ENCODE peak calls at places on chromosomes 1 and 21, in seven cellular contexts. One of them, this sample, is unnamed.

GRCh38 chr1:220164116-220164515 is 70.2 kb downstream of the IARS2 start:
- DNase-seq in adrenal gland: no peak
- DNase-seq in fibroblast of the aortic adventitia: no peak
- DNase-seq in brain microvascular endothelial cell: no peak
- DNase-seq in colonic mucosa: no peak
- DNase-seq in dorsolateral prefrontal cortex: no peak
- DNase-seq in cardiac muscle cell: no peak
- DNase-seq in this sample: no peak

GRCh38 chr1:206415913-206416312 is 54.4 kb upstream of the IKBKE start:
- DNase-seq in adrenal gland: no peak
- DNase-seq in fibroblast of the aortic adventitia: peak; percentile 57
- DNase-seq in brain microvascular endothelial cell: no peak
- DNase-seq in colonic mucosa: no peak
- DNase-seq in dorsolateral prefrontal cortex: no peak
- DNase-seq in cardiac muscle cell: peak; percentile 5
- DNase-seq in this sample: no peak

GRCh38 chr1:207362962-207363858 is 41.7 kb downstream of the CD55 start:
- DNase-seq in adrenal gland: no peak
- DNase-seq in fibroblast of the aortic adventitia: peak; percentile 73
- DNase-seq in brain microvascular endothelial cell: peak; percentile 73
- DNase-seq in colonic mucosa: no peak
- DNase-seq in dorsolateral prefrontal cortex: no peak
- DNase-seq in cardiac muscle cell: peak; percentile 71
- DNase-seq in this sample: peak; percentile 79

GRCh38 chr1:25837253-25837875 is 17.6 kb downstream of the MTFR1L start:
- DNase-seq in adrenal gland: no peak
- DNase-seq in fibroblast of the aortic adventitia: no peak
- DNase-seq in brain microvascular endothelial cell: no peak
- DNase-seq in colonic mucosa: no peak
- DNase-seq in dorsolateral prefrontal cortex: no peak
- DNase-seq in cardiac muscle cell: no peak
- DNase-seq in this sample: peak; percentile 40

GRCh38 chr1:182301467-182302198 is 90.0 kb downstream of the GLUL start:
- DNase-seq in adrenal gland: no peak
- DNase-seq in fibroblast of the aortic adventitia: peak; percentile 51
- DNase-seq in brain microvascular endothelial cell: no peak
- DNase-seq in colonic mucosa: peak; percentile 68
- DNase-seq in dorsolateral prefrontal cortex: no peak
- DNase-seq in cardiac muscle cell: peak; percentile 94
- DNase-seq in this sample: peak; percentile 35

GRCh38 chr1:193143285-193143684 is 21.5 kb downstream of the CDC73 start:
- DNase-seq in adrenal gland: no peak
- DNase-seq in fibroblast of the aortic adventitia: peak; percentile 49
- DNase-seq in brain microvascular endothelial cell: no peak
- DNase-seq in colonic mucosa: no peak
- DNase-seq in dorsolateral prefrontal cortex: no peak
- DNase-seq in cardiac muscle cell: peak; percentile 44
- DNase-seq in this sample: peak; percentile 51

GRCh38 chr1:54976747-54977146 is 3.7 kb upstream of the TMEM61 start:
- DNase-seq in adrenal gland: no peak
- DNase-seq in fibroblast of the aortic adventitia: no peak
- DNase-seq in brain microvascular endothelial cell: no peak
- DNase-seq in colonic mucosa: no peak
- DNase-seq in dorsolateral prefrontal cortex: no peak
- DNase-seq in cardiac muscle cell: no peak
- DNase-seq in this sample: no peak

GRCh38 chr1:64186138-64186897 is 17.1 kb upstream of the UBE2U start:
- DNase-seq in adrenal gland: no peak
- DNase-seq in fibroblast of the aortic adventitia: peak; percentile 65
- DNase-seq in brain microvascular endothelial cell: no peak
- DNase-seq in colonic mucosa: no peak
- DNase-seq in dorsolateral prefrontal cortex: no peak
- DNase-seq in cardiac muscle cell: no peak
- DNase-seq in this sample: no peak

GRCh38 chr1:155962599-155963211 is 15.6 kb downstream of the ARHGEF2 start:
- DNase-seq in adrenal gland: peak; percentile 39
- DNase-seq in fibroblast of the aortic adventitia: peak; percentile 54
- DNase-seq in brain microvascular endothelial cell: no peak
- DNase-seq in colonic mucosa: peak; percentile 59
- DNase-seq in dorsolateral prefrontal cortex: no peak
- DNase-seq in cardiac muscle cell: peak; percentile 65
- DNase-seq in this sample: peak; percentile 52

GRCh38 chr1:169944621-169945020 is 50.9 kb upstream of the SCYL3 start:
- DNase-seq in adrenal gland: no peak
- DNase-seq in fibroblast of the aortic adventitia: no peak
- DNase-seq in brain microvascular endothelial cell: no peak
- DNase-seq in colonic mucosa: no peak
- DNase-seq in dorsolateral prefrontal cortex: no peak
- DNase-seq in cardiac muscle cell: no peak
- DNase-seq in this sample: no peak

GRCh38 chr1:31750858-31751638 is 13.1 kb downstream of the ADGRB2 start:
- DNase-seq in adrenal gland: no peak
- DNase-seq in fibroblast of the aortic adventitia: peak; percentile 62
- DNase-seq in brain microvascular endothelial cell: peak; percentile 44
- DNase-seq in colonic mucosa: no peak
- DNase-seq in dorsolateral prefrontal cortex: no peak
- DNase-seq in cardiac muscle cell: peak; percentile 73
- DNase-seq in this sample: peak; percentile 63

GRCh38 chr1:232250838-232251237 is 379.1 kb downstream of the SIPA1L2 start:
- DNase-seq in adrenal gland: no peak
- DNase-seq in fibroblast of the aortic adventitia: no peak
- DNase-seq in brain microvascular endothelial cell: no peak
- DNase-seq in colonic mucosa: no peak
- DNase-seq in dorsolateral prefrontal cortex: no peak
- DNase-seq in cardiac muscle cell: no peak
- DNase-seq in this sample: no peak

GRCh38 chr1:156895408-156895874 is 1.9 kb downstream of the PEAR1 start:
- DNase-seq in adrenal gland: no peak
- DNase-seq in fibroblast of the aortic adventitia: peak; percentile 58
- DNase-seq in brain microvascular endothelial cell: no peak
- DNase-seq in colonic mucosa: no peak
- DNase-seq in dorsolateral prefrontal cortex: no peak
- DNase-seq in cardiac muscle cell: peak; percentile 37
- DNase-seq in this sample: peak; percentile 44

GRCh38 chr1:62040450-62040849 is 154.2 kb upstream of the L1TD1 start:
- DNase-seq in adrenal gland: no peak
- DNase-seq in fibroblast of the aortic adventitia: no peak
- DNase-seq in brain microvascular endothelial cell: no peak
- DNase-seq in colonic mucosa: no peak
- DNase-seq in dorsolateral prefrontal cortex: no peak
- DNase-seq in cardiac muscle cell: no peak
- DNase-seq in this sample: no peak

GRCh38 chr1:62037274-62037673 is 157.4 kb upstream of the L1TD1 start:
- DNase-seq in adrenal gland: no peak
- DNase-seq in fibroblast of the aortic adventitia: no peak
- DNase-seq in brain microvascular endothelial cell: no peak
- DNase-seq in colonic mucosa: no peak
- DNase-seq in dorsolateral prefrontal cortex: no peak
- DNase-seq in cardiac muscle cell: no peak
- DNase-seq in this sample: no peak

GRCh38 chr1:62040973-62041372 is 153.7 kb upstream of the L1TD1 start:
- DNase-seq in adrenal gland: no peak
- DNase-seq in fibroblast of the aortic adventitia: no peak
- DNase-seq in brain microvascular endothelial cell: no peak
- DNase-seq in colonic mucosa: no peak
- DNase-seq in dorsolateral prefrontal cortex: no peak
- DNase-seq in cardiac muscle cell: no peak
- DNase-seq in this sample: no peak

GRCh38 chr1:62034790-62035189 is 159.9 kb upstream of the L1TD1 start:
- DNase-seq in adrenal gland: no peak
- DNase-seq in fibroblast of the aortic adventitia: no peak
- DNase-seq in brain microvascular endothelial cell: no peak
- DNase-seq in colonic mucosa: no peak
- DNase-seq in dorsolateral prefrontal cortex: no peak
- DNase-seq in cardiac muscle cell: no peak
- DNase-seq in this sample: no peak

GRCh38 chr1:62038594-62039284 is 155.9 kb upstream of the L1TD1 start:
- DNase-seq in adrenal gland: no peak
- DNase-seq in fibroblast of the aortic adventitia: no peak
- DNase-seq in brain microvascular endothelial cell: no peak
- DNase-seq in colonic mucosa: no peak
- DNase-seq in dorsolateral prefrontal cortex: no peak
- DNase-seq in cardiac muscle cell: no peak
- DNase-seq in this sample: no peak
- TF ChIP-seq CTCF in adrenal gland: no peak
- TF ChIP-seq CTCF in fibroblast of the aortic adventitia: no peak
- TF ChIP-seq CTCF in brain microvascular endothelial cell: peak; percentile 43
- TF ChIP-seq CTCF in colonic mucosa: no peak
- TF ChIP-seq CTCF in dorsolateral prefrontal cortex: no peak
- TF ChIP-seq CTCF in cardiac muscle cell: no peak
- TF ChIP-seq CTCF in this sample: peak; percentile 28

GRCh38 chr1:230307213-230307612 is 118.9 kb downstream of the PGBD5 start:
- DNase-seq in adrenal gland: no peak
- DNase-seq in fibroblast of the aortic adventitia: peak; percentile 27
- DNase-seq in brain microvascular endothelial cell: no peak
- DNase-seq in colonic mucosa: no peak
- DNase-seq in dorsolateral prefrontal cortex: no peak
- DNase-seq in cardiac muscle cell: peak; percentile 46
- DNase-seq in this sample: peak; percentile 11
- H3K4me3 ChIP-seq in adrenal gland: no peak overlapping the region
- H3K4me3 ChIP-seq in fibroblast of the aortic adventitia: no peak overlapping the region
- H3K4me3 ChIP-seq in brain microvascular endothelial cell: no peak overlapping the region
- H3K4me3 ChIP-seq in colonic mucosa: no peak overlapping the region
- H3K4me3 ChIP-seq in dorsolateral prefrontal cortex: no peak overlapping the region
- H3K4me3 ChIP-seq in cardiac muscle cell: no peak overlapping the region
- H3K4me3 ChIP-seq in this sample: no peak overlapping the region

GRCh38 chr1:199046618-199047017 is 407.8 kb downstream of the PTPRC start:
- DNase-seq in adrenal gland: no peak
- DNase-seq in fibroblast of the aortic adventitia: no peak
- DNase-seq in brain microvascular endothelial cell: no peak
- DNase-seq in colonic mucosa: no peak
- DNase-seq in dorsolateral prefrontal cortex: no peak
- DNase-seq in cardiac muscle cell: peak; percentile 21
- DNase-seq in this sample: peak; percentile 55
- TF ChIP-seq CTCF in adrenal gland: no peak
- TF ChIP-seq CTCF in fibroblast of the aortic adventitia: no peak
- TF ChIP-seq CTCF in brain microvascular endothelial cell: peak; percentile 25
- TF ChIP-seq CTCF in colonic mucosa: no peak
- TF ChIP-seq CTCF in dorsolateral prefrontal cortex: no peak
- TF ChIP-seq CTCF in cardiac muscle cell: peak; percentile 24
- TF ChIP-seq CTCF in this sample: peak; percentile 47

GRCh38 chr1:147072371-147073061 is 99.8 kb downstream of the PRKAB2 start:
- DNase-seq in adrenal gland: peak; percentile 17
- DNase-seq in fibroblast of the aortic adventitia: no peak
- DNase-seq in brain microvascular endothelial cell: no peak
- DNase-seq in colonic mucosa: no peak
- DNase-seq in dorsolateral prefrontal cortex: peak; percentile 19
- DNase-seq in cardiac muscle cell: peak; percentile 21
- DNase-seq in this sample: no peak
- H3K4me3 ChIP-seq in adrenal gland: no peak overlapping the region
- H3K4me3 ChIP-seq in fibroblast of the aortic adventitia: peak overlapping the region; percentile 44
- H3K4me3 ChIP-seq in brain microvascular endothelial cell: peak overlapping the region; percentile 44
- H3K4me3 ChIP-seq in colonic mucosa: peak overlapping the region; percentile 4
- H3K4me3 ChIP-seq in dorsolateral prefrontal cortex: peak overlapping the region; percentile 49
- H3K4me3 ChIP-seq in cardiac muscle cell: peak overlapping the region; percentile 32
- H3K4me3 ChIP-seq in this sample: peak overlapping the region; percentile 20

GRCh38 chr1:218361298-218362065 is 16.3 kb downstream of the TGFB2 start:
- DNase-seq in adrenal gland: no peak
- DNase-seq in fibroblast of the aortic adventitia: peak; percentile 73
- DNase-seq in brain microvascular endothelial cell: no peak
- DNase-seq in colonic mucosa: no peak
- DNase-seq in dorsolateral prefrontal cortex: no peak
- DNase-seq in cardiac muscle cell: peak; percentile 76
- DNase-seq in this sample: peak; percentile 78
- TF ChIP-seq CTCF in adrenal gland: no peak
- TF ChIP-seq CTCF in fibroblast of the aortic adventitia: peak; percentile 70
- TF ChIP-seq CTCF in brain microvascular endothelial cell: peak; percentile 78
- TF ChIP-seq CTCF in colonic mucosa: no peak
- TF ChIP-seq CTCF in dorsolateral prefrontal cortex: peak; percentile 38
- TF ChIP-seq CTCF in cardiac muscle cell: peak; percentile 74
- TF ChIP-seq CTCF in this sample: peak; percentile 74

GRCh38 chr21:41506005-41506404 is 2.0 kb downstream of the TMPRSS2 start:
- DNase-seq in adrenal gland: no peak
- DNase-seq in fibroblast of the aortic adventitia: no peak
- DNase-seq in brain microvascular endothelial cell: no peak
- DNase-seq in colonic mucosa: no peak
- DNase-seq in dorsolateral prefrontal cortex: no peak
- DNase-seq in cardiac muscle cell: no peak
- DNase-seq in this sample: no peak

GRCh38 chr21:41501919-41502318 is 6.0 kb downstream of the TMPRSS2 start:
- DNase-seq in adrenal gland: no peak
- DNase-seq in fibroblast of the aortic adventitia: no peak
- DNase-seq in brain microvascular endothelial cell: no peak
- DNase-seq in colonic mucosa: no peak
- DNase-seq in dorsolateral prefrontal cortex: peak; percentile 5
- DNase-seq in cardiac muscle cell: no peak
- DNase-seq in this sample: no peak

GRCh38 chr21:41503331-41503730 is 4.6 kb downstream of the TMPRSS2 start:
- DNase-seq in adrenal gland: no peak
- DNase-seq in fibroblast of the aortic adventitia: no peak
- DNase-seq in brain microvascular endothelial cell: no peak
- DNase-seq in colonic mucosa: no peak
- DNase-seq in dorsolateral prefrontal cortex: no peak
- DNase-seq in cardiac muscle cell: no peak
- DNase-seq in this sample: no peak

GRCh38 chr21:41506526-41507520 is 1.1 kb downstream of the TMPRSS2 start:
- DNase-seq in adrenal gland: no peak
- DNase-seq in fibroblast of the aortic adventitia: no peak
- DNase-seq in brain microvascular endothelial cell: no peak
- DNase-seq in colonic mucosa: peak; percentile 73
- DNase-seq in dorsolateral prefrontal cortex: no peak
- DNase-seq in cardiac muscle cell: no peak
- DNase-seq in this sample: no peak

DNA sequence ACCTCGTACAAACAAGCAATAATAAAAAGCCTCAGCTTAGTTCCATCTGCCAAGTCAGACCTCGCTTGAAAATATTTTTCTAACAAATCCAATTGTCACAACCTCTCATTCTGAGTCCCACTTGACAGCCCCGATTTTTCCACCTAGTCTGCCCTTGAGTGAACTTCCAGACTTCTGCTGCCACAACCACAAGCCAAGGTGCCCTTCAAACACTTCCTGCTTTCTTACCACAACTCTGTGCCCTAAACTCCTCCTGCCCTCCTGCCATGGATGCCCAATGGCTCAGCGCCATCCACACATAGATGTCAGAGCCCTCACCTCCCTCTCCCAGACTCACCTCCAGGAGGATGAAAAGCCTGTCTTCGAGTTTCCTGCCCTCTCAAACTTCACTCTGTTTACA is 3.9 kb downstream of the TMPRSS2 start:
- DNase-seq in adrenal gland: no peak
- DNase-seq in fibroblast of the aortic adventitia: no peak
- DNase-seq in brain microvascular endothelial cell: no peak
- DNase-seq in colonic mucosa: no peak
- DNase-seq in dorsolateral prefrontal cortex: no peak
- DNase-seq in cardiac muscle cell: no peak
- DNase-seq in this sample: no peak
- H3K4me3 ChIP-seq in adrenal gland: no peak overlapping the region
- H3K4me3 ChIP-seq in fibroblast of the aortic adventitia: no peak overlapping the region
- H3K4me3 ChIP-seq in brain microvascular endothelial cell: no peak overlapping the region
- H3K4me3 ChIP-seq in colonic mucosa: peak overlapping the region; percentile 68
- H3K4me3 ChIP-seq in dorsolateral prefrontal cortex: no peak overlapping the region
- H3K4me3 ChIP-seq in cardiac muscle cell: no peak overlapping the region
- H3K4me3 ChIP-seq in this sample: no peak overlapping the region

DNA sequence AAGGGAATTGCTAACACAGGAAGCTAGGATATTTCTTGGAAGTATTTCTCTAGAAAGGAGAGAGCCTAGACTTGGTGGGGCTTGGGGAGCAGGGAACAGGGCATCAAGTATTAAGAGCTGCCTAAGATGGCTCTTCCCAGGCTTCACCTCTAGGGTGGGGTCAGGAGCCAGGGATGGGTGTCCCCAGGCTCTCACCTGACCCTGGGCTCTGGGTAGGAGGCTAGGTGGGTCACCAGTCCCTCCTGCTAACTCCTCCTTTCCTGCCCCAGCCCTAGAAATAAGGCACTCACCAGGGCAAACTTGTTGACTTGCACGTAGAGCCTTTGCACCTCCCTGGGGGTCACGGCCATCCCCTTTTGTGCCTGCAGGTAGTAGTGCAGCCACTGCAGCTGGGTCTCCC is 15.0 kb downstream of the ETNK2 start:
- DNase-seq in adrenal gland: no peak
- DNase-seq in fibroblast of the aortic adventitia: no peak
- DNase-seq in brain microvascular endothelial cell: no peak
- DNase-seq in colonic mucosa: no peak
- DNase-seq in dorsolateral prefrontal cortex: no peak
- DNase-seq in cardiac muscle cell: no peak
- DNase-seq in this sample: no peak
- TF ChIP-seq CTCF in adrenal gland: no peak
- TF ChIP-seq CTCF in fibroblast of the aortic adventitia: no peak
- TF ChIP-seq CTCF in brain microvascular endothelial cell: no peak
- TF ChIP-seq CTCF in colonic mucosa: no peak
- TF ChIP-seq CTCF in dorsolateral prefrontal cortex: no peak
- TF ChIP-seq CTCF in cardiac muscle cell: no peak
- TF ChIP-seq CTCF in this sample: no peak

This sample was measured in choroid plexus epithelial cell.